ENCODE peak calls at places on chromosomes 3 and 15, in seven cellular contexts. O is IMR-90, S is psoas muscle, R is colonic mucosa, Y is body of pancreas, E is choroid plexus epithelial cell, B is fibroblast of lung. V is an unnamed sample.

GRCh38 chr3:120172070-120172469 is 77.8 kb upstream of the GSK3B start:
- DNase-seq in O (peak; percentile 79), S (peak; percentile 64), R (peak; percentile 14), Y (no peak), E (peak; percentile 48), B (peak; percentile 40), V (no peak)

GRCh38 chr3:192372001-192372400 is 355.3 kb downstream of the FGF12 start:
- DNase-seq in O (no peak), S (no peak), R (no peak), Y (no peak), E (no peak), B (no peak), V (no peak)

GRCh38 chr3:159947220-159947619 is 41.4 kb upstream of the IL12A start:
- DNase-seq in O (peak; percentile 94), S (no peak), R (no peak), Y (no peak), E (peak; percentile 49), B (peak; percentile 52), V (no peak)

GRCh38 chr15:65056868-65057548 is 10.8 kb downstream of the RASL12 start:
- DNase-seq in O (peak; percentile 31), S (no peak), R (peak; percentile 70), Y (no peak), E (peak; percentile 65), B (no peak), V (no peak)

GRCh38 chr3:51099794-51100542 is 285.1 kb upstream of the MANF start:
- DNase-seq in O (peak; percentile 47), S (no peak), R (peak; percentile 56), Y (peak; percentile 66), E (peak; percentile 70), B (peak; percentile 62), V (no peak)

GRCh38 chr3:107985496-107985895 is 105.3 kb downstream of the CD47 start:
- DNase-seq in O (no peak), S (no peak), R (no peak), Y (peak; percentile 43), E (no peak), B (no peak), V (peak; percentile 15)

GRCh38 chr3:158165730-158166129 is 55.8 kb downstream of the RSRC1 start:
- DNase-seq in O (no peak), S (no peak), R (no peak), Y (no peak), E (peak; percentile 6), B (peak; percentile 15), V (no peak)

GRCh38 chr3:46852839-46853355 is 10.3 kb downstream of the MYL3 start:
- DNase-seq in O (no peak), S (peak; percentile 35), R (no peak), Y (peak; percentile 0), E (no peak), B (no peak), V (no peak)

GRCh38 chr15:66707310-66708160 is 5.5 kb downstream of the SMAD6 start:
- DNase-seq in O (peak; percentile 43), S (no peak), R (peak; percentile 46), Y (peak; percentile 53), E (peak; percentile 62), B (peak; percentile 61), V (no peak)

GRCh38 chr3:135084404-135084803 is 289.3 kb downstream of the EPHB1 start:
- DNase-seq in O (no peak), S (no peak), R (no peak), Y (no peak), E (no peak), B (no peak), V (no peak)

GRCh38 chr15:62060116-62060895 is at the start of gene VPS13C:
- DNase-seq in O (peak; percentile 90), S (peak; percentile 97), R (peak; percentile 92), Y (peak; percentile 96), E (peak; percentile 93), B (peak; percentile 92), V (peak; percentile 87)

GRCh38 chr3:134008630-134009156 is 21.0 kb downstream of the SLCO2A1 start:
- DNase-seq in O (peak; percentile 84), S (no peak), R (no peak), Y (no peak), E (peak; percentile 60), B (peak; percentile 54), V (no peak)

GRCh38 chr15:89132611-89133242 is 44.5 kb downstream of the ABHD2 start:
- DNase-seq in O (no peak), S (no peak), R (no peak), Y (peak; percentile 70), E (no peak), B (no peak), V (no peak)

GRCh38 chr3:15875016-15875689 is 77.4 kb upstream of the ANKRD28 start:
- DNase-seq in O (peak; percentile 91), S (no peak), R (no peak), Y (no peak), E (peak; percentile 74), B (peak; percentile 63), V (no peak)

GRCh38 chr15:98609144-98609852 is 39.0 kb upstream of the IGF1R start:
- DNase-seq in O (peak; percentile 40), S (no peak), R (no peak), Y (peak; percentile 19), E (peak; percentile 15), B (peak; percentile 32), V (no peak)

GRCh38 chr15:27538325-27538724 is 560.8 kb downstream of the OCA2 start:
- DNase-seq in O (no peak), S (no peak), R (no peak), Y (no peak), E (no peak), B (no peak), V (no peak)

GRCh38 chr3:11907667-11908660 is 61.3 kb upstream of the TAMM41 start:
- DNase-seq in O (peak; percentile 13), S (no peak), R (no peak), Y (no peak), E (peak; percentile 2), B (no peak), V (no peak)

GRCh38 chr3:8996681-8997121 is 33.4 kb upstream of the RAD18 start:
- DNase-seq in O (peak; percentile 39), S (peak; percentile 67), R (no peak), Y (peak; percentile 61), E (peak; percentile 75), B (peak; percentile 52), V (no peak)

GRCh38 chr3:4988815-4989648 is 9.8 kb downstream of the BHLHE40 start:
- DNase-seq in O (peak; percentile 51), S (peak; percentile 86), R (peak; percentile 64), Y (peak; percentile 91), E (peak; percentile 54), B (peak; percentile 77), V (no peak)

GRCh38 chr3:113249111-113249510 is 37.8 kb downstream of the BOC start:
- DNase-seq in O (peak; percentile 88), S (no peak), R (no peak), Y (peak; percentile 24), E (peak; percentile 59), B (peak; percentile 47), V (no peak)

GRCh38 chr3:33139996-33140395 is 26.2 kb downstream of the CRTAP start:
- DNase-seq in O (peak; percentile 54), S (no peak), R (no peak), Y (no peak), E (no peak), B (no peak), V (no peak)

GRCh38 chr15:78675617-78676360 is 34.8 kb upstream of the CHRNB4 start:
- DNase-seq in O (no peak), S (no peak), R (no peak), Y (no peak), E (no peak), B (no peak), V (no peak)

GRCh38 chr3:127542441-127542952 is 48.0 kb downstream of the TPRA1 start:
- DNase-seq in O (no peak), S (no peak), R (peak; percentile 46), Y (peak; percentile 64), E (no peak), B (no peak), V (no peak)

DNA sequence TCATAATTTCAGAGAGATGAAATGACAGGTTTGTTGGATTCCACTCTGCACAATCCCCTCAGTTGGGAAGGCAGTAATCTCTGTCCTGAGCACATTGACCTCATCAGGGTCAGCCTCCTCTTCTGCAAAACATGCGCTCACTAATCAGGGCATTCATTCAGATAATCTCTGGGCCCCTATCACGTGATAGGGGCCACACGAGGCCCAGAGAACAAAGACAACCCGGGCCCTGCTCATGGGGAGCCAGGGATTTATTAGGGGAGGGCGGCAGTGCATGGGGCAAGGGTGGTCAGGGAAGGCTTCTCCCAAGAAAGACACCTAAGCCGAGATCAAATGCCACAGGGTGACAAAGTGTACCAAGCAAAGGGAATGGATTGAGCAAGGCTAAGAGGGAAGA is 1.1 kb downstream of the TCTA start:
- DNase-seq in O (no peak), S (peak; percentile 46), R (no peak), Y (no peak), E (no peak), B (no peak), V (no peak)
- H3K4me3 ChIP-seq in O (peak overlapping the region; percentile 67), S (peak overlapping the region; percentile 87), R (peak overlapping the region; percentile 95), Y (no peak overlapping the region), E (peak overlapping the region; percentile 97), B (peak overlapping the region; percentile 96), V (peak overlapping the region; percentile 77)

GRCh38 chr3:183641875-183642274 is 6.5 kb downstream of the KLHL24 start:
- DNase-seq in O (no peak), S (no peak), R (no peak), Y (no peak), E (no peak), B (no peak), V (no peak)
- TF ChIP-seq CTCF in O (no peak), S (no peak), R (no peak), Y (no peak), E (no peak), B (no peak), V (no peak)

GRCh38 chr3:147298511-147298982 is 107.8 kb downstream of the ZIC4 start:
- DNase-seq in O (peak; percentile 100), S (no peak), R (no peak), Y (no peak), E (peak; percentile 99), B (peak; percentile 99), V (no peak)
- H3K4me3 ChIP-seq in O (no peak overlapping the region), S (no peak overlapping the region), R (no peak overlapping the region), Y (no peak overlapping the region), E (peak overlapping the region; percentile 8), B (no peak overlapping the region), V (no peak overlapping the region)

GRCh38 chr3:138284957-138285477 is 44.6 kb downstream of the NME9 start:
- DNase-seq in O (no peak), S (no peak), R (no peak), Y (no peak), E (no peak), B (no peak), V (no peak)
- TF ChIP-seq CTCF in O (peak; percentile 16), S (no peak), R (no peak), Y (no peak), E (peak; percentile 41), B (no peak), V (peak; percentile 20)